ENCODE peak calls at places on chromosomes 1 and 21, in four cellular contexts. C is anterior cingulate cortex; I is stimulated activated CD4-positive, alpha-beta T cell treated with anti-CD3 and anti-CD28 coated beads, Interleukin-4, amount 100 ng/mL, for 24 hours; R is left kidney. V is an unnamed sample.

GRCh38 chr21:25273945-25274344 is 333.3 kb downstream of the MRPL39 start:
- DNase-seq in C (no peak), I (no peak), R (no peak), V (peak; percentile 16)

GRCh38 chr21:44854391-44854663 is 19.2 kb downstream of the PTTG1IP start:
- DNase-seq in C (no peak), I (peak; percentile 20), R (no peak), V (no peak)

GRCh38 chr1:10628685-10629084 is 153.9 kb downstream of the PEX14 start:
- DNase-seq in C (no peak), I (no peak), R (no peak), V (no peak)

GRCh38 chr1:168897249-168897648 is 168.2 kb upstream of the DPT start:
- DNase-seq in C (no peak), I (no peak), R (no peak), V (no peak)

GRCh38 chr1:9315411-9316079 is 22.9 kb downstream of the SPSB1 start:
- DNase-seq in C (no peak), I (peak; percentile 78), R (peak; percentile 61), V (no peak)

GRCh38 chr1:244296447-244296846 is 155.3 kb downstream of the ADSS2 start:
- DNase-seq in C (no peak), I (no peak), R (no peak), V (no peak)

GRCh38 chr1:79197421-79197820 is 190.9 kb upstream of the ADGRL4 start:
- DNase-seq in C (no peak), I (no peak), R (peak; percentile 33), V (no peak)

GRCh38 chr21:31470896-31471694 is 127.0 kb upstream of the TIAM1 start:
- DNase-seq in C (no peak), I (no peak), R (no peak), V (no peak)

GRCh38 chr1:161238039-161238473 is at the start of gene NR1I3:
- DNase-seq in C (no peak), I (no peak), R (no peak), V (peak; percentile 48)

GRCh38 chr1:207867136-207868081 is 43.5 kb downstream of the CD34 start:
- DNase-seq in C (no peak), I (peak; percentile 27), R (peak; percentile 14), V (peak; percentile 71)

GRCh38 chr1:236465231-236465958 is 58.4 kb upstream of the LGALS8 start:
- DNase-seq in C (no peak), I (no peak), R (no peak), V (no peak)

GRCh38 chr1:208000504-208000903 is 89.6 kb upstream of the CD34 start:
- DNase-seq in C (no peak), I (no peak), R (no peak), V (no peak)

GRCh38 chr1:160256396-160257046 is 5.8 kb downstream of the DCAF8 start:
- DNase-seq in C (no peak), I (no peak), R (no peak), V (no peak)

GRCh38 chr21:36150192-36150711 is 6.4 kb upstream of the DOP1B start:
- DNase-seq in C (no peak), I (no peak), R (peak; percentile 74), V (no peak)

GRCh38 chr1:18618546-18619466 is 11.8 kb upstream of the PAX7 start:
- DNase-seq in C (no peak), I (no peak), R (no peak), V (no peak)

GRCh38 chr1:55127827-55128343 is 87.3 kb downstream of the USP24 start:
- DNase-seq in C (no peak), I (peak; percentile 10), R (no peak), V (no peak)

GRCh38 chr1:153880024-153880423 is 42.7 kb downstream of the GATAD2B start:
- DNase-seq in C (no peak), I (no peak), R (no peak), V (no peak)

GRCh38 chr1:192343304-192343703 is 26.5 kb downstream of the RGS21 start:
- DNase-seq in C (no peak), I (no peak), R (no peak), V (no peak)

GRCh38 chr1:67060811-67061218 is 6.9 kb upstream of the SLC35D1 start:
- DNase-seq in C (no peak), I (no peak), R (peak; percentile 2), V (no peak)

GRCh38 chr1:43796111-43796581 is 88.8 kb downstream of the ST3GAL3 start:
- DNase-seq in C (no peak), I (no peak), R (peak; percentile 34), V (no peak)

GRCh38 chr1:115829023-115829674 is 11.8 kb downstream of the NHLH2 start:
- DNase-seq in C (no peak), I (no peak), R (peak; percentile 21), V (peak; percentile 52)

GRCh38 chr1:32848354-32849063 is 22.2 kb downstream of the FNDC5 start:
- DNase-seq in C (no peak), I (no peak), R (peak; percentile 46), V (no peak)

GRCh38 chr1:70966018-70966638 is 81.5 kb downstream of the PTGER3 start:
- DNase-seq in C (no peak), I (no peak), R (peak; percentile 4), V (no peak)

GRCh38 chr1:145847827-145848226 is 2.4 kb downstream of the NUDT17 start:
- DNase-seq in C (no peak), I (no peak), R (no peak), V (no peak)

GRCh38 chr1:186904361-186904760 is 75.6 kb downstream of the PLA2G4A start:
- DNase-seq in C (no peak), I (no peak), R (no peak), V (no peak)

GRCh38 chr21:21845901-21846396 is 847.7 kb downstream of the NCAM2 start:
- DNase-seq in C (no peak), I (no peak), R (peak; percentile 58), V (no peak)

GRCh38 chr1:3077081-3077480 is 8.1 kb downstream of the PRDM16 start:
- DNase-seq in C (no peak), I (no peak), R (no peak), V (no peak)

GRCh38 chr1:202085682-202086373 is 36.9 kb upstream of the GPR37L1 start:
- DNase-seq in C (peak; percentile 61), I (no peak), R (peak; percentile 68), V (peak; percentile 72)

V was measured in head of caudate nucleus.